ENCODE peak calls at places on chromosomes 6 and 20, in eight cellular contexts. H, V, I, A, U, Y, D and O are unnamed samples.
A peak's percentile ranks its signal among the peaks of the same experiment; 100 is the strongest.

GRCh38 chr20:63707558-63708300 is at the start of the genes ARFRP1 and ZGPAT:
- DNase-seq in V (peak; percentile 35), I (peak; percentile 88), H (peak; percentile 77), Y (peak; percentile 84), U (peak; percentile 88), A (peak; percentile 91), D (peak; percentile 90), O (peak; percentile 91)

GRCh38 chr20:32024683-32025295 is 14.6 kb downstream of the CCM2L start:
- DNase-seq in H (no peak), U (no peak), Y (no peak), A (no peak), D (no peak), I (no peak), V (no peak), O (no peak)

GRCh38 chr6:53773044-53773696 is 21.6 kb upstream of the LRRC1 start:
- DNase-seq in V (no peak), A (no peak), Y (no peak), D (no peak), H (no peak), I (no peak), U (no peak), O (no peak)

GRCh38 chr20:34871966-34872603 is 571 bp downstream of the GGT7 start:
- DNase-seq in Y (no peak), V (no peak), I (no peak), U (no peak), H (no peak), A (no peak), D (no peak), O (no peak)

GRCh38 chr6:42279966-42280629 is 62.4 kb upstream of the MRPS10 start:
- DNase-seq in U (no peak), H (peak; percentile 33), I (no peak), Y (no peak), A (peak; percentile 40), V (no peak), D (no peak), O (peak; percentile 33)

GRCh38 chr20:57919059-57919458 is 209.2 kb upstream of the PMEPA1 start:
- DNase-seq in Y (no peak), A (peak; percentile 44), H (no peak), V (no peak), U (no peak), D (no peak), I (no peak), O (no peak)

GRCh38 chr6:81262656-81263055 is 489.8 kb downstream of the TENT5A start:
- DNase-seq in I (no peak), V (no peak), H (no peak), U (no peak), A (no peak), D (no peak), Y (no peak), O (no peak)

GRCh38 chr6:81105998-81106397 is 646.5 kb downstream of the TENT5A start:
- DNase-seq in D (no peak), H (no peak), U (no peak), Y (no peak), I (no peak), A (no peak), V (no peak), O (no peak)